ENCODE peak calls at places on chromosome X, in ten cellular contexts. V is keratinocyte, N is thyroid gland, G is PC-3, K is epithelial cell of prostate, E is aorta, J is left lung, H is A549, Q is uterus, M is astrocyte. R is an unnamed sample.

GRCh38 chrX:138711399-138712347 is at the start of gene FGF13:
- DNase-seq in K (no peak), Q (peak), G (peak), H (no peak), M (no peak), V (no peak), E (peak), N (peak), J (peak), R (no peak)

GRCh38 chrX:85024044-85024443 is 20.4 kb downstream of the APOOL start:
- DNase-seq in Q (no peak), K (no peak), M (peak), H (no peak), V (no peak), N (peak), E (no peak), J (no peak), G (no peak), R (no peak)

GRCh38 chrX:38166478-38167083 is 54.1 kb downstream of the SRPX start:
- DNase-seq in J (no peak), E (no peak), H (peak), V (no peak), Q (no peak), K (no peak), G (peak), M (no peak), N (peak), R (no peak)

GRCh38 chrX:143634701-143635442 is 1.0 kb downstream of the SLITRK4 start:
- DNase-seq in V (no peak), Q (no peak), H (no peak), J (peak), N (peak), K (no peak), E (peak), M (no peak), G (peak), R (no peak)

GRCh38 chrX:150621652-150622051 is 53.2 kb downstream of the MTM1 start:
- DNase-seq in G (no peak), M (no peak), N (no peak), V (no peak), E (no peak), H (no peak), K (no peak), J (no peak), Q (no peak), R (no peak)

GRCh38 chrX:20224814-20225487 is 41.8 kb downstream of the RPS6KA3 start:
- DNase-seq in E (no peak), H (no peak), J (no peak), N (no peak), V (no peak), Q (no peak), G (peak), M (peak), K (no peak), R (no peak)

GRCh38 chrX:7155163-7155562 is 7.2 kb upstream of the PUDP start:
- DNase-seq in N (no peak), Q (no peak), M (no peak), H (no peak), J (no peak), E (no peak), G (no peak), V (no peak), K (no peak), R (no peak)

GRCh38 chrX:100409316-100410082 is 574 bp downstream of the PCDH19 start:
- DNase-seq in Q (no peak), M (no peak), K (no peak), G (no peak), E (peak), H (no peak), N (no peak), J (no peak), V (no peak), R (no peak)

GRCh38 chrX:24493740-24494543 is 28.9 kb downstream of the PDK3 start:
- DNase-seq in K (no peak), H (no peak), G (peak), Q (no peak), E (no peak), M (no peak), V (no peak), J (no peak), N (no peak), R (no peak)

GRCh38 chrX:24498181-24498580 is 33.1 kb downstream of the PDK3 start:
- DNase-seq in V (no peak), E (no peak), H (peak), G (no peak), K (no peak), Q (peak), J (no peak), N (no peak), M (no peak), R (peak)

GRCh38 chrX:24491741-24492140 is 26.7 kb downstream of the PDK3 start:
- DNase-seq in G (peak), E (no peak), M (no peak), H (no peak), J (no peak), Q (no peak), V (no peak), N (no peak), K (no peak), R (no peak)

GRCh38 chrX:24495700-24496099 is 30.6 kb downstream of the PDK3 start:
- DNase-seq in M (no peak), E (no peak), G (no peak), J (no peak), Q (no peak), N (no peak), K (no peak), V (no peak), H (no peak), R (no peak)

GRCh38 chrX:24494544-24495113 is 29.5 kb downstream of the PDK3 start:
- DNase-seq in V (no peak), H (peak), G (peak), M (peak), K (peak), J (no peak), Q (peak), N (peak), E (no peak), R (peak)
- H3K27ac ChIP-seq in V (peak), H (peak), G (peak), M (no peak), K (no peak), J (peak), Q (peak), N (no peak), E (no peak), R (peak)

GRCh38 chrX:12949205-12949926 is 25.5 kb upstream of the TMSB4X start:
- DNase-seq in Q (no peak), K (no peak), G (no peak), H (no peak), E (no peak), V (no peak), N (no peak), J (no peak), M (peak), R (no peak)

GRCh38 chrX:12948495-12948894 is 26.4 kb upstream of the TMSB4X start:
- DNase-seq in M (no peak), V (no peak), E (no peak), G (no peak), H (no peak), N (no peak), Q (no peak), K (no peak), J (no peak), R (no peak)

GRCh38 chrX:12946406-12946805 is 28.5 kb upstream of the TMSB4X start:
- DNase-seq in J (no peak), Q (no peak), V (no peak), H (no peak), N (no peak), M (no peak), G (no peak), E (no peak), K (no peak), R (no peak)

GRCh38 chrX:12946838-12947544 is 27.9 kb upstream of the TMSB4X start:
- DNase-seq in H (peak), V (no peak), J (no peak), M (peak), N (peak), G (peak), E (no peak), Q (peak), K (peak), R (no peak)

GRCh38 chrX:12947545-12948235 is 27.2 kb upstream of the TMSB4X start:
- DNase-seq in K (no peak), V (no peak), H (no peak), N (no peak), E (no peak), M (no peak), J (no peak), G (no peak), Q (no peak), R (no peak)
- H3K27ac ChIP-seq in K (peak), V (peak), H (peak), N (no peak), E (no peak), M (peak), J (peak), G (peak), Q (peak), R (peak)

GRCh38 chrX:10157032-10157341 is 212 bp downstream of the CLCN4 start:
- DNase-seq in G (peak), K (no peak), N (no peak), J (no peak), Q (no peak), E (no peak), M (no peak), V (no peak), H (no peak), R (no peak)
- H3K27ac ChIP-seq in G (peak), K (no peak), N (peak), J (peak), Q (no peak), E (no peak), M (peak), V (no peak), H (peak), R (no peak)

DNA sequence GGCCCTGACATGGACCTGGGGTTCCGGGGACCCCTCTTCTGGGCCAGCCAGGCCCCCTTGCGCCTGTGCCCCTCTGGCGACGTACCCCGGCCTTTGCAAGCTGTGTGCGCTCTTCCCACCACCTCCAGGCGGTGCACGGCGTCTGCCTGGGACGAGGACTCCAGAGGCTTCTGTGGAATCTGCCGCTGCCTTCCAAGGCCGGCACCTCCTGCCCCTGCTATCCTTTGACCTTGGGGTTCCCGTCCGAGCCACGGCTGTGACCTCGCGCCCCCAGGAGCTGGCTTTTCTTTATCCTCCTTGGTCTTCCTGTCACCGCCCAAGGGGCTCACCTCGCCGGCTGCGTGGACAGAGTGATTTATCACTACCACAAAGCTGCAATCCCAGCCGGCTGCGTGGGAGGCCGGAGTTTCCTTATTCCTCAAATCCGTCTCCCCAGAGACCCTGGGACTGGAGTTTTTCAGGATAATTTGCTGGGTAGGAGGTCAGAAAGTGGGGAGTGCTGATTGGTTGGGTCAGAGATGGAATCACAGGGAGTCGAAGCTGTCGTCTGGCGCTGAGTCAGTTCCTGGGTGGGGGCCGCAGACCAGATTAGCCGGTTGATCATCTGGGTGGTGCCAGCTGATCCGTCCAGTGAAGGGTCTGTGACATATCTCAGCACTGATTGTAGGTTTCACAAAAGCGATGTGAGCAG is 19.9 kb upstream of the PLCXD1 start:
- DNase-seq in J (peak), K (no peak), N (no peak), V (no peak), H (peak), G (peak), Q (no peak), M (peak), E (peak), R (no peak)
- H3K27ac ChIP-seq in J (no peak), K (peak), N (no peak), V (peak), H (peak), G (peak), Q (no peak), M (no peak), E (no peak), R (no peak)

GRCh38 chrX:133923548-133923947 is 61.8 kb downstream of the GPC3 start:
- DNase-seq in E (no peak), Q (no peak), G (no peak), M (no peak), H (no peak), K (no peak), J (no peak), N (no peak), V (no peak), R (no peak)
- H3K27ac ChIP-seq in E (no peak), Q (no peak), G (no peak), M (no peak), H (no peak), K (no peak), J (no peak), N (no peak), V (no peak), R (no peak)

GRCh38 chrX:18591834-18592233 is 80.1 kb downstream of the RS1 start:
- DNase-seq in N (no peak), Q (no peak), E (no peak), V (no peak), J (no peak), G (no peak), M (no peak), H (no peak), K (no peak), R (no peak)
- H3K27ac ChIP-seq in N (no peak), Q (no peak), E (no peak), V (no peak), J (no peak), G (no peak), M (no peak), H (no peak), K (no peak), R (no peak)

GRCh38 chrX:120791013-120791643 is 84.5 kb downstream of the CT47B1 start:
- DNase-seq in G (peak), Q (peak), V (no peak), E (peak), J (no peak), K (no peak), M (peak), H (no peak), N (peak), R (no peak)
- H3K27ac ChIP-seq in G (no peak), Q (no peak), V (no peak), E (no peak), J (no peak), K (no peak), M (no peak), H (no peak), N (no peak), R (no peak)

GRCh38 chrX:41014776-41015175 is 70.5 kb upstream of the USP9X start:
- DNase-seq in G (peak), V (peak), H (no peak), J (no peak), K (peak), M (peak), Q (no peak), E (no peak), N (no peak), R (no peak)

GRCh38 chrX:41005445-41005992 is 79.7 kb upstream of the USP9X start:
- DNase-seq in Q (no peak), E (no peak), J (no peak), M (no peak), N (no peak), K (no peak), G (no peak), H (no peak), V (no peak), R (no peak)

GRCh38 chrX:41010188-41010846 is 74.9 kb upstream of the USP9X start:
- DNase-seq in E (peak), M (peak), H (peak), G (peak), V (no peak), J (peak), Q (peak), N (peak), K (no peak), R (peak)

DNA sequence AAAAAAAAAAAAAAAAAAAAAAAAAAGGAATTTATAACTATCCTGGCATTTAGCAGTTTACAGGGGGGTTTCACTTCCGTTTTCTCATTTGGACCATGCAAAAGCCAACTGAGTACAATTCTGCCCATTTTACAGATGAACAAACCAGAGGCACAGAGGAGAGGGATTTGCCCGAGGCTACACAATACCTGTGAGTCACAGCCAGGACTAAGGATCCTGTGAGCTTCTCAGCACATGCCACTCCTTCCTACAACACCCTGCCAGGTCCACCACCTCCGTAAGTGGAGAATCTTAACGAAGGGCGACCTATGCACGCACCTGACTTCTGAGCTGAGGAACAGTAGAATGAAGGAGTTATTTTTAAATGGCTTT is 75.4 kb upstream of the USP9X start:
- DNase-seq in V (peak), E (no peak), J (no peak), Q (no peak), K (no peak), M (no peak), H (no peak), N (no peak), G (no peak), R (no peak)
- H3K27ac ChIP-seq in V (peak), E (no peak), J (peak), Q (peak), K (peak), M (peak), H (peak), N (peak), G (peak), R (peak)